ENCODE peak calls at places on chromosomes 6 and 20, in seven cellular contexts. D is cardiac muscle cell, F is endodermal cell, J is HCT116, R is right lobe of liver, G is heart right ventricle, B is kidney. Y is an unnamed sample. For H3K9me3, the result is how much of the 10 kb centered on the place peaks cover.

GRCh38 chr6:24228681-24229255 is 102.8 kb downstream of the NRSN1 start:
- DNase-seq in D (peak), R (no peak), J (no peak), B (no peak), F (no peak), G (no peak), Y (no peak)

GRCh38 chr20:21099653-21100589 is 6.2 kb downstream of the LINC00237 start:
- DNase-seq in G (no peak), J (no peak), B (peak), F (peak), D (peak), R (peak), Y (peak)

GRCh38 chr6:163589401-163589800 is 174.9 kb downstream of the QKI start:
- DNase-seq in G (no peak), J (no peak), D (peak), F (no peak), R (no peak), B (no peak), Y (no peak)

GRCh38 chr20:24955045-24955444 is 6.0 kb downstream of the CST7 start:
- DNase-seq in B (no peak), D (no peak), R (no peak), F (peak), G (no peak), J (no peak), Y (no peak)

GRCh38 chr20:1320016-1320415 is 8.9 kb downstream of the SDCBP2 start:
- DNase-seq in D (no peak), B (no peak), J (no peak), R (no peak), F (no peak), G (no peak), Y (no peak)

GRCh38 chr6:145704153-145704781 is 31.1 kb downstream of the EPM2A start:
- DNase-seq in G (no peak), R (no peak), F (no peak), B (no peak), D (peak), J (no peak), Y (no peak)

GRCh38 chr6:137588472-137588871 is 94.3 kb upstream of the OLIG3 start:
- DNase-seq in R (no peak), G (no peak), J (no peak), B (no peak), F (peak), D (no peak), Y (no peak)

GRCh38 chr6:169146536-169146935 is 107.1 kb downstream of the THBS2 start:
- DNase-seq in J (no peak), D (peak), G (no peak), B (no peak), F (no peak), R (no peak), Y (no peak)

GRCh38 chr6:84762220-84762940 is 2.0 kb downstream of the TBX18 start:
- DNase-seq in R (no peak), G (no peak), F (no peak), J (no peak), D (peak), B (peak), Y (no peak)

DNA sequence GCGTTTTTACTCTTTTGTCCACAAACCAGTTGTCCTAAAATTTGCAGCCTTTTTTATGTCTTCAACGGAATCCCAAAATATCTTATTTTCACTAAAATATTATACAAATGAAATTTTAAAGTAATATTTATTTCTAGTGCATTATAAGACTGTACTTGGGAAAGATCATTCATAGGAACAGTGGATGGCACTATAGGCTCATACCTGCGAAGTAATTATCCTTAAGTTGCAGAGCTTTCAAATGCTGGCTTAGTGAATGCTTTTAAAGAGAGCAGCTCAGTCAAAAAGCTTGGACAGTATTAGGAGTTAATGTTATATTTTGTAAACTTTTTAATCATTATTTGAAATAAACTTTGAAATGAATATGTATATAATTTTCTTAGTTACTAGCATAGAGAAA is 254.9 kb downstream of the CDKAL1 start:
- DNase-seq in D (peak), G (no peak), B (no peak), F (no peak), J (no peak), R (no peak), Y (no peak)
- TF ChIP-seq CTCF in D (no peak), G (peak), B (no peak), F (peak), J (no peak), R (no peak), Y (no peak)

GRCh38 chr6:1986454-1987243 is 258.8 kb downstream of the GMDS start:
- DNase-seq in J (no peak), B (no peak), R (no peak), G (no peak), F (no peak), D (peak), Y (no peak)

GRCh38 chr6:1987640-1988039 is 257.8 kb downstream of the GMDS start:
- DNase-seq in F (no peak), J (no peak), B (no peak), G (no peak), R (no peak), D (peak), Y (no peak)

GRCh38 chr6:1984346-1984994 is 260.9 kb downstream of the GMDS start:
- DNase-seq in B (no peak), D (no peak), J (no peak), R (no peak), F (no peak), G (no peak), Y (no peak)

GRCh38 chr6:1988843-1989242 is 256.6 kb downstream of the GMDS start:
- DNase-seq in J (no peak), G (no peak), F (no peak), B (no peak), D (no peak), R (no peak), Y (no peak)

DNA sequence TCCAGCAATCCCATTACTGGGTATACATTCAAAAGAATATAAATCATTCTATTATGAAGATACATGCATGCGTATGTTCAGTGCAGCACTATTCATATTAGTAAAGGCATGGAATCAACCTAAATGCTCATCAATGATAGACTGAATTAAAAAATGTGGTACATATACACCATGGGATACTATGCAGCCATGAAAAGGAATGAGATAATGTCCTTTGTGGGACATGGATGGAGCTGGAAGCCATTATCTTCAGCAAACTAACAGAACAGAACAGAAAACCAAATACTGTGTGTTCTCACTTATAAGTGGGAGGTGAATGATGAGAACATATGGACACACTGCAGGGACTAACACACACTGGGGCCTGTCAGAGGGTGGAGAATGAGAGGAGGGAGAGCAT is 261.6 kb downstream of the GMDS start:
- DNase-seq in J (no peak), D (no peak), G (no peak), B (no peak), F (no peak), R (no peak), Y (no peak)
- H3K9me3 ChIP-seq in J (under half), D (under half), G (under half), B (under half), F (under half), R (under half), Y (under half)

GRCh38 chr6:13278184-13278583 is 50.2 kb downstream of the TBC1D7 start:
- DNase-seq in B (no peak), D (no peak), F (peak), J (no peak), R (no peak), G (no peak), Y (no peak)
- TF ChIP-seq CTCF in B (no peak), D (peak), F (peak), J (peak), R (peak), G (no peak), Y (peak)

GRCh38 chr6:148671952-148672351 is 74.9 kb upstream of the UST start:
- DNase-seq in D (no peak), F (no peak), R (no peak), B (no peak), G (no peak), J (no peak), Y (no peak)
- H3K9me3 ChIP-seq in D (under half), F (half or more), R (under half), B (under half), G (under half), J (under half), Y (under half)